ENCODE peak calls at places on chromosomes 13 and 19, in eight cellular contexts. H, B, V, K, L, R, J and A are unnamed samples.
A peak's percentile ranks its signal among the peaks of the same experiment; 100 is the strongest.

GRCh38 chr19:10083911-10084310 is 2.2 kb upstream of the SHFL start:
- DNase-seq in J (no peak), B (no peak), K (no peak), L (no peak), H (no peak), V (no peak), R (no peak), A (no peak)

GRCh38 chr19:10520652-10521318 is 3.5 kb upstream of the S1PR5 start:
- DNase-seq in B (no peak), R (no peak), J (no peak), V (no peak), K (peak; percentile 82), L (no peak), H (no peak), A (no peak)

GRCh38 chr19:10332158-10332964 is 968 bp downstream of the RAVER1 start:
- DNase-seq in K (no peak), B (no peak), V (no peak), L (no peak), R (no peak), J (no peak), H (no peak), A (peak; percentile 71)

GRCh38 chr19:32691952-32692726 is 518 bp downstream of the NUDT19 start:
- DNase-seq in V (peak; percentile 27), R (peak; percentile 30), J (peak; percentile 80), L (no peak), B (peak; percentile 82), K (no peak), H (peak; percentile 60), A (no peak)

GRCh38 chr13:86882835-86883234 is 788.3 kb upstream of the SLITRK5 start:
- DNase-seq in B (no peak), V (no peak), K (no peak), L (no peak), H (no peak), R (no peak), J (no peak), A (peak; percentile 7)

GRCh38 chr19:45809643-45810159 is 5.4 kb downstream of the RSPH6A start:
- DNase-seq in J (no peak), H (no peak), K (no peak), B (peak; percentile 76), R (no peak), V (no peak), L (no peak), A (no peak)

GRCh38 chr19:45275370-45275971 is 24.4 kb downstream of the MARK4 start:
- DNase-seq in V (no peak), L (no peak), R (no peak), J (no peak), K (no peak), H (no peak), B (peak; percentile 31), A (no peak)

GRCh38 chr13:22496803-22497508 is 683.8 kb upstream of the SGCG start:
- DNase-seq in H (no peak), R (no peak), B (no peak), V (no peak), J (no peak), K (no peak), L (no peak), A (no peak)

GRCh38 chr19:18601875-18602274 is 4.7 kb downstream of the CRLF1 start:
- DNase-seq in K (no peak), B (no peak), V (no peak), R (no peak), J (no peak), L (no peak), H (no peak), A (no peak)

GRCh38 chr19:28313633-28314032 is 899.3 kb downstream of the UQCRFS1 start:
- DNase-seq in K (no peak), L (no peak), H (no peak), V (no peak), J (no peak), B (peak; percentile 85), R (no peak), A (no peak)

GRCh38 chr13:76610819-76611415 is 275.3 kb downstream of the KCTD12 start:
- DNase-seq in L (no peak), H (no peak), B (peak; percentile 39), V (no peak), K (no peak), J (no peak), R (no peak), A (no peak)

GRCh38 chr19:51552996-51553725 is 17.9 kb upstream of the ZNF175 start:
- DNase-seq in J (peak; percentile 67), R (peak; percentile 13), L (no peak), K (no peak), H (peak; percentile 76), B (peak; percentile 80), V (peak; percentile 22), A (peak; percentile 39)

GRCh38 chr19:42199440-42200115 is 17.9 kb downstream of the DEDD2 start:
- DNase-seq in R (peak; percentile 47), H (no peak), V (peak; percentile 33), K (peak; percentile 86), L (no peak), B (no peak), J (no peak), A (no peak)

GRCh38 chr19:45478454-45479238 is 10.8 kb downstream of the FOSB start:
- DNase-seq in K (peak; percentile 88), H (peak; percentile 92), L (peak; percentile 83), R (peak; percentile 94), J (peak; percentile 85), B (peak; percentile 95), V (peak; percentile 90), A (peak; percentile 91)

GRCh38 chr13:107031691-107032090 is 463.8 kb upstream of the ARGLU1 start:
- DNase-seq in L (no peak), H (no peak), B (no peak), V (no peak), K (no peak), R (no peak), J (no peak), A (no peak)

GRCh38 chr19:1513492-1514294 is 874 bp upstream of the ADAMTSL5 start:
- DNase-seq in K (no peak), L (no peak), B (peak; percentile 59), H (peak; percentile 61), R (peak; percentile 66), J (no peak), V (peak; percentile 65), A (no peak)